ENCODE peak calls at places on chromosomes 16 and 17, in seven cellular contexts. A, Y, T, W, P, R and D are unnamed samples.

GRCh38 chr17:78956254-78956653 is 23.5 kb downstream of the LGALS3BP start:
- DNase-seq in R (peak; percentile 70), Y (no peak), A (peak; percentile 27), W (no peak), T (no peak), P (no peak), D (peak; percentile 39)

GRCh38 chr16:88469615-88470395 is 16.7 kb downstream of the ZFPM1 start:
- DNase-seq in W (no peak), T (no peak), Y (no peak), A (no peak), P (no peak), R (no peak), D (no peak)

GRCh38 chr16:51276335-51276734 is 125.3 kb upstream of the SALL1 start:
- DNase-seq in T (peak; percentile 13), Y (no peak), W (no peak), R (no peak), P (no peak), A (no peak), D (no peak)

GRCh38 chr16:48384305-48384981 is 770 bp downstream of the SIAH1 start:
- DNase-seq in R (peak; percentile 65), Y (peak; percentile 40), T (peak; percentile 62), W (peak; percentile 62), P (no peak), A (peak; percentile 69), D (peak; percentile 66)

GRCh38 chr17:77285594-77286390 is 145.0 kb downstream of the SEC14L1 start:
- DNase-seq in R (peak; percentile 83), Y (peak; percentile 89), P (no peak), W (no peak), A (no peak), T (peak; percentile 95), D (no peak)

GRCh38 chr16:68732068-68732680 is 4.9 kb upstream of the CDH1 start:
- DNase-seq in R (peak; percentile 98), P (no peak), W (no peak), Y (no peak), T (no peak), A (peak; percentile 82), D (peak; percentile 88)

GRCh38 chr16:87344931-87345631 is 27.9 kb upstream of the C16orf95 start:
- DNase-seq in P (no peak), A (peak; percentile 39), Y (no peak), R (no peak), T (no peak), W (no peak), D (peak; percentile 38)

GRCh38 chr16:56284521-56284920 is 93.2 kb downstream of the GNAO1 start:
- DNase-seq in R (peak; percentile 12), P (no peak), W (no peak), T (no peak), A (no peak), Y (no peak), D (no peak)

GRCh38 chr16:77306050-77306616 is 106.9 kb downstream of the SYCE1L start:
- DNase-seq in T (no peak), W (no peak), P (no peak), Y (no peak), A (no peak), R (no peak), D (no peak)

GRCh38 chr17:2707721-2708584 is 3.6 kb downstream of the CLUH start:
- DNase-seq in W (no peak), A (peak; percentile 82), R (no peak), T (no peak), P (no peak), Y (no peak), D (peak; percentile 60)

GRCh38 chr16:77787452-77787851 is 912 bp upstream of the VAT1L start:
- DNase-seq in R (no peak), A (no peak), T (no peak), P (no peak), Y (no peak), W (no peak), D (no peak)

GRCh38 chr16:85644093-85644712 is 31.1 kb downstream of the GSE1 start:
- DNase-seq in Y (no peak), A (no peak), R (peak; percentile 52), P (no peak), T (no peak), W (no peak), D (no peak)

GRCh38 chr16:85645021-85645589 is 32.0 kb downstream of the GSE1 start:
- DNase-seq in R (peak; percentile 90), Y (no peak), P (no peak), W (no peak), T (no peak), A (no peak), D (no peak)

GRCh38 chr16:85641776-85642176 is 28.7 kb downstream of the GSE1 start:
- DNase-seq in W (no peak), P (no peak), Y (no peak), R (no peak), T (no peak), A (no peak), D (no peak)

GRCh38 chr16:85642762-85643281 is 29.7 kb downstream of the GSE1 start:
- DNase-seq in P (no peak), Y (no peak), A (no peak), W (no peak), R (no peak), T (no peak), D (no peak)

GRCh38 chr16:85643631-85644030 is 30.5 kb downstream of the GSE1 start:
- DNase-seq in Y (no peak), T (no peak), A (no peak), R (no peak), P (no peak), W (no peak), D (no peak)
- H2BK120ac ChIP-seq in Y (no peak overlapping the region), T (no peak overlapping the region), A (no peak overlapping the region), R (no peak overlapping the region), P (no peak overlapping the region), W (no peak overlapping the region), D (no peak overlapping the region)

GRCh38 chr16:89574681-89575246 is 794 bp upstream of the CPNE7 start:
- DNase-seq in Y (peak; percentile 61), W (no peak), R (peak; percentile 62), P (no peak), T (peak; percentile 80), A (peak; percentile 85), D (peak; percentile 90)
- H3K27ac ChIP-seq in Y (no peak overlapping the region), W (no peak overlapping the region), R (peak overlapping the region; percentile 58), P (no peak overlapping the region), T (no peak overlapping the region), A (no peak overlapping the region), D (no peak overlapping the region)

GRCh38 chr17:37650419-37651003 is 7.3 kb upstream of the DDX52 start:
- DNase-seq in R (peak; percentile 62), W (peak; percentile 44), Y (peak; percentile 59), T (peak; percentile 69), A (peak; percentile 44), P (no peak), D (peak; percentile 59)
- H3K18ac ChIP-seq in R (no peak overlapping the region), W (no peak overlapping the region), Y (no peak overlapping the region), T (no peak overlapping the region), A (no peak overlapping the region), P (no peak overlapping the region), D (no peak overlapping the region)

DNA sequence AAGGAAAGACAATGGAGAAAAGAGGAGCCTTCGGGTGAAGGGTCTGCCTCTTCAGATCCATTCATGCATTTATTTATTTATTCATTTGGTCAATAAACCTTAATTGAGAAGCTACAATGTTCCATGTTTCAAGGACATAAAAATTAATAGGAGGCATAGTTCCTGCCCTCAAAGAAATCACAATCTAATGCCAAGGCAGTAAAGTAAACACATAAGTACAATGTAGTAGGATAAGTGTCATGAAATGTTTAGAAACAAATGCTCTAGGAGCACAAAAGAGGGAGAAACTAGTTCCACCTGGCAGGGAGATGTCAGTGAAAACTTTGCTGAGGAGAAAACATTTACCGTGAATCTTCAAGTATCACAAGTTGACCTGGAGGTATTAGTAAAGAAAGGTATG is 103.5 kb upstream of the NOG start:
- DNase-seq in R (no peak), W (no peak), T (no peak), P (no peak), A (no peak), Y (no peak), D (no peak)
- H2BK120ac ChIP-seq in R (no peak overlapping the region), W (no peak overlapping the region), T (no peak overlapping the region), P (no peak overlapping the region), A (no peak overlapping the region), Y (no peak overlapping the region), D (no peak overlapping the region)

DNA sequence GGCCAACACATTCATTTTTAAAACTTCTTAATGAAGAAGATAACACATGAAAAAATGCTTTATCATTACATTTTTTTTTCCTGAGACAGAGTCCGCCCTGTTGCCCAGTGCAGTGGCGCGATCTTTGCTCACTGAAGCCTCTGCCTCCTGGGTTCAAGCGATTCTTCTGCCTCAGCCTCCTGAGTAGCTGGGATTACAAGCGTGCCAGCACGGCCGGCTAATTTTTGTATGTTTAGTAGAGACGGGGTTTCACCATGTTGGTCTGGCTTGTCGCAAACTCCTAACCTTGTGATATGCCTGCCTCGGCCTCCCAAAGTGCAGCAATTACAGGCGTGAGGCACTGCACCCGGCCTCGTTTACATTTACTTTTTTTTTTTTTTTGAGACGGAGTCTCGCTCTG is 13.2 kb downstream of the HBQ1 start:
- DNase-seq in P (no peak), A (no peak), Y (no peak), W (no peak), T (no peak), R (peak; percentile 86), D (no peak)
- H3K27ac ChIP-seq in P (no peak overlapping the region), A (no peak overlapping the region), Y (no peak overlapping the region), W (no peak overlapping the region), T (no peak overlapping the region), R (no peak overlapping the region), D (no peak overlapping the region)

DNA sequence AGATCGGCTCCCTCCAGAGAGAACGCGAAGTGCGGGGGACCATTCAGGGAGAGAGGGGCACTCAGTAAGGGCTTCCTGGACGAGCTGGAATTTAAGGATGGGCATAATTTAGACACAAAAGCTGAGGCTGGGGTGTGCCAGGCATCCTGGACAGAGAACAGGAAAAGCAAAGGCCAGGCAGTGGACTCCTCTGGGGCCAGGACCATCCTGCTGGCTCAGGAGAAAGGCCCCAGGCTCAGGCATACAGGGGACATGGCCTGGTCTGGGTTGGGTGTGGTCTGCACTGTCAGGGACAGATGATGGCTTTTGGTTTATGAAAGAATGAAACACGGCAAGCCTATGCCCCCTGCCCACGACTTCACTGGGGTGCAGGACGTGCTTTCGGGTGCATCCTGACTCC is 48.9 kb upstream of the DOC2B start:
- DNase-seq in W (no peak), R (no peak), P (no peak), T (no peak), A (no peak), Y (no peak), D (no peak)
- H3K18ac ChIP-seq in W (no peak overlapping the region), R (no peak overlapping the region), P (no peak overlapping the region), T (no peak overlapping the region), A (no peak overlapping the region), Y (no peak overlapping the region), D (no peak overlapping the region)

DNA sequence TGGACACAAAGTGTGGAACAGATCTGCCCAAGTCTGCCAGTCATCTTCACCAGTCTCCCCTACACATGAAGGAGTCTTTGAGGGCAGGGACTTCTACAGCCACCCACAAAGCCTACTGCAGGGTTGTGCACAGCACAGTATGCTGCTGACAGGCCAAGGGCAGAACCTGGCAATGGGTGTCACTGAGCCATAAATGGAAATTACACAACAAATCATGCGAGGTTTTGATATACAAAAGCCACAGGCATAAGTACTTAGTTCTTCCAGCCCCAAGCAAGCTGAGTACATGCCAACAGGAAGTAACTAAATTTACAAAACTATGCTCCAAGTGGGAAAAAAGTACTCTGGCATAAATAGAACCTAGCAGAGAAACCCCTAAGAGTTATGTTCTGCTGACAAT is 7.8 kb upstream of the PSMC3IP start:
- DNase-seq in A (no peak), W (no peak), P (no peak), Y (no peak), T (peak; percentile 25), R (no peak), D (no peak)
- H2BK120ac ChIP-seq in A (no peak overlapping the region), W (no peak overlapping the region), P (no peak overlapping the region), Y (no peak overlapping the region), T (no peak overlapping the region), R (no peak overlapping the region), D (no peak overlapping the region)